ENCODE peak calls at places on chromosomes 4 and X, in eight cellular contexts. T is breast epithelium; X is CD8-positive, alpha-beta T cell; C is skeletal muscle cell; F is NB4; Q is HCT116; P is BJ; O is foreskin fibroblast. I is an unnamed sample.

GRCh38 chr4:150063128-150063527 is 15.1 kb upstream of the DCLK2 start:
- DNase-seq in F (no peak), C (no peak), O (no peak), P (no peak), T (no peak), Q (no peak), X (no peak), I (peak; percentile 29)

GRCh38 chr4:134202557-134202956 is 968 bp upstream of the PABPC4L start:
- DNase-seq in F (no peak), C (no peak), O (no peak), Q (no peak), T (no peak), P (no peak), X (no peak), I (peak; percentile 18)

GRCh38 chr4:113394730-113395530 is 345.5 kb downstream of the ANK2 start:
- DNase-seq in F (peak; percentile 80), O (peak; percentile 91), C (peak; percentile 39), Q (peak; percentile 82), X (peak; percentile 38), T (no peak), P (peak; percentile 24), I (peak; percentile 88)

GRCh38 chr4:149707862-149708261 is 107.8 kb downstream of the IQCM start:
- DNase-seq in T (no peak), C (no peak), O (no peak), F (no peak), X (no peak), P (no peak), Q (no peak), I (no peak)

GRCh38 chr4:27048350-27049100 is 187.9 kb downstream of the STIM2 start:
- DNase-seq in P (no peak), Q (peak; percentile 21), O (peak; percentile 46), T (no peak), X (no peak), F (peak; percentile 53), C (no peak), I (peak; percentile 49)

GRCh38 chr4:184575306-184575705 is 73.9 kb downstream of the CASP3 start:
- DNase-seq in X (no peak), Q (no peak), T (no peak), C (no peak), F (no peak), P (no peak), O (no peak), I (no peak)

GRCh38 chrX:130171446-130172126 is at the start of gene RAB33A:
- DNase-seq in F (peak; percentile 28), Q (no peak), C (no peak), P (no peak), O (peak; percentile 51), T (no peak), X (peak; percentile 34), I (no peak)

GRCh38 chrX:17441965-17442364 is 67.0 kb downstream of the NHS start:
- DNase-seq in O (peak; percentile 50), Q (no peak), C (no peak), P (peak; percentile 17), F (no peak), T (no peak), X (no peak), I (peak; percentile 22)

DNA sequence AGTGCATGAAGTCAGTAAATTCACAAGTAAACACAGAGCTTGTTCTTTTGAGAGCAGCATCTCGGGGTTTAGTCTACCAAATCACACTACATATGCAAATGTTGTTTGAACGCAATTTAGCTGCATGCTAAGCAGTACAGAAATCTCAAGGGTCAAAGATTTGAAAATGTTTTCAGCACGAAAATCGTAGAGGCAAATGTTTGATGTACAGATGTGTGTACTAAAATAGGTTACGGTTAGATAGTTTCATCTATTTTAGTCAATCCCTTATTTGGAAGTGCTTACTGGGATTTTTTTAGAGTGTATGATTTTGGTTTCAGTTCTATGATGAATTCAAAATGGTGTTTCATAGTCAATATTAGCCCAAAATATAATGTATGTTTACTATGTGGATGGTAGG is 1928.2 kb upstream of the TENM3 start:
- DNase-seq in T (no peak), O (no peak), C (no peak), Q (no peak), P (no peak), F (no peak), X (no peak), I (no peak)
- H3K4me3 ChIP-seq in T (no peak overlapping the region), O (no peak overlapping the region), C (no peak overlapping the region), Q (no peak overlapping the region), P (no peak overlapping the region), F (no peak overlapping the region), X (no peak overlapping the region), I (no peak overlapping the region)

DNA sequence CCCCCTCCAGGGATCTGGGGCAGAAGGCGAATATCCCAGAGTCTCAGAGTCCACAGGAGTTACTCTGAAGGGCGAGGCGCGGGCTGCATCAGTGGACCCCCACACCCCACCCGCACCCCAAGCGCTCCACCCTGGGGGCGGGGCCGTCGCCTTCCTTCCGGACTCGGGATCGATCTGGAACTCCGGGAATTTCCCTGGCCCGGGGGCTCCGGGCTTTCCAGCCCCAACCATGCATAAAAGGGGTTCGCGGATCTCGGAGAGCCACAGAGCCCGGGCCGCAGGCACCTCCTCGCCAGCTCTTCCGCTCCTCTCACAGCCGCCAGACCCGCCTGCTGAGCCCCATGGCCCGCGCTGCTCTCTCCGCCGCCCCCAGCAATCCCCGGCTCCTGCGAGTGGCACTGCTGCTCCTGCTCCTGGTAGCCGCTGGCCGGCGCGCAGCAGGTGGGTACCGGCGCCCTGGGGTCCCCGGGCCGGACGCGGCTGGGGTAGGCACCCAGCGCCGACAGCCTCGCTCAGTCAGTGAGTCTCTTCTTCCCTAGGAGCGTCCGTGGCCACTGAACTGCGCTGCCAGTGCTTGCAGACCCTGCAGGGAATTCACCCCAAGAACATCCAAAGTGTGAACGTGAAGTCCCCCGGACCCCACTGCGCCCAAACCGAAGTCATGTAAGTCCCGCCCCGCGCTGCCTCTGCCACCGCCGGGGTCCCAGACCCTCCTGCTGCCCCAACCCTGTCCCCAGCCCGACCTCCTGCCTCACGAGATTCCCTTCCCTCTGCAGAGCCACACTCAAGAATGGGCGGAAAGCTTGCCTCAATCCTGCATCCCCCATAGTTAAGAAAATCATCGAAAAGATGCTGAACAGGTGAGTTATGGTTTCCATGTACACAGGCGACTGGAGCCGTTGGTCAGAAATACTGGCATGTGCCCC is at the start of gene CXCL1:
- DNase-seq in F (peak; percentile 42), T (no peak), P (no peak), X (no peak), C (no peak), O (peak; percentile 69), Q (no peak), I (peak; percentile 50)
- H3K4me3 ChIP-seq in F (no peak within 1 kb of the TSS), T (peak within 1 kb of the TSS; percentile 80), P (peak within 1 kb of the TSS; percentile 65), X (no peak within 1 kb of the TSS), C (peak within 1 kb of the TSS; percentile 62), O (peak within 1 kb of the TSS; percentile 67), Q (peak within 1 kb of the TSS; percentile 62), I (peak within 1 kb of the TSS; percentile 63)

GRCh38 chr4:165301833-165302232 is 25.6 kb upstream of the MSMO1 start:
- DNase-seq in P (no peak), Q (no peak), X (no peak), F (no peak), O (no peak), C (no peak), T (no peak), I (peak; percentile 56)
- H3K4me3 ChIP-seq in P (no peak overlapping the region), Q (no peak overlapping the region), X (peak overlapping the region; percentile 9), F (no peak overlapping the region), O (no peak overlapping the region), C (peak overlapping the region; percentile 17), T (peak overlapping the region; percentile 8), I (peak overlapping the region; percentile 8)

DNA sequence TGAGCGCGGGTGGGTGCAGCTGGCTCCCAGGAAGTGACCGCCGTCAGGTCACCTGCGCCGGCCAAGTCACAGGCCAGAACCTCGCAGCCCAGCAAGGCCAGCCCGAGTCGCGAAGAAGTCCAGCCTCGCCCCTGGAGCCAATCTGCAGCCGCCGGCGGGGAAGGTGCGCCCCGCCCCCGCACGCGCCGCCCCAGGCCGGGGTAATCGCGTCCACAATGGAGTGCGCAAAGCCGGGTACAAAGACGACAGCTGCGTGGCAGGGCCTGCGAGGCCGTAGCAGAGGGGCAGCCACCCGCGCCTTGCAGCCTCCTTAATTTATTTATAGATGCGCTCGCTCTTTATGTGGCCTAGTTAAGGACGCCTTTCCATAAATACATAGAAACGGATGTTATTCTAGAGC is 139.4 kb upstream of the CPEB2 start:
- DNase-seq in C (no peak), O (peak; percentile 30), P (no peak), X (no peak), T (no peak), F (no peak), Q (no peak), I (no peak)
- H3K4me3 ChIP-seq in C (peak overlapping the region; percentile 4), O (no peak overlapping the region), P (peak overlapping the region; percentile 9), X (no peak overlapping the region), T (peak overlapping the region; percentile 56), F (no peak overlapping the region), Q (no peak overlapping the region), I (no peak overlapping the region)

GRCh38 chr4:153522800-153523089 is 56.6 kb downstream of the TMEM131L start:
- DNase-seq in F (no peak), T (no peak), O (no peak), Q (no peak), C (no peak), X (no peak), P (no peak), I (no peak)

GRCh38 chr4:153523171-153523757 is 57.1 kb downstream of the TMEM131L start:
- DNase-seq in X (no peak), O (no peak), Q (no peak), P (no peak), F (no peak), T (no peak), C (no peak), I (no peak)

GRCh38 chr4:153521995-153522799 is 56.0 kb downstream of the TMEM131L start:
- DNase-seq in Q (no peak), O (no peak), C (no peak), F (peak; percentile 54), P (no peak), X (peak; percentile 60), T (no peak), I (no peak)

GRCh38 chr4:153521467-153521866 is 55.3 kb downstream of the TMEM131L start:
- DNase-seq in T (no peak), F (no peak), P (no peak), X (no peak), C (no peak), O (no peak), Q (no peak), I (no peak)

DNA sequence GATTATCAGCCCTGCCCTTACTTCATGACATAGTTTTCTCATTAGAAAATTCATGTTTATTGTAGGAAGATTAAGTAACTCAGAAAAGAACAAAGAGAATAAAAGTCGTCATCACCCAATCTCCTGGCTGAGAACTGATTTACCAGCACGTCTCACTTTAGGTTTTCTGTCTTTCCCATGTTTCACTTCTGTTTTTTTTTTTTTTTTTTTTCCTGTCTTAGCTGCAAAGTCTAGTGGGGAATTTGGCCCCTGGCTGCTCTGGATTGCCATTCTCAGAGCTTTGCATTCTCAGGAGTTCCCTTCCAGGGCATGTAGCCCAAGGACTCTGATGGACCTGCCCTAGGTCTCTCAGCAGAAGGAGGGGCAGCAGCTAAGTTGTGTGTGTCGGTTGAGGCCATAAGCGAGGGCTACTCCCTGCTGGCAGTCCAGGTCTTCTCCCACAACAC is 57.8 kb downstream of the TMEM131L start:
- DNase-seq in X (no peak), Q (no peak), O (no peak), C (no peak), F (no peak), T (no peak), P (no peak), I (no peak)
- H3K4me3 ChIP-seq in X (no peak overlapping the region), Q (no peak overlapping the region), O (no peak overlapping the region), C (no peak overlapping the region), F (no peak overlapping the region), T (no peak overlapping the region), P (no peak overlapping the region), I (no peak overlapping the region)

I was measured in astrocyte of the spinal cord.